ENCODE peak calls at places on chromosome 4, in five cellular contexts. A, P, Y, C and S are unnamed samples.

GRCh38 chr4:159764343-159764952 is 661.6 kb downstream of the RAPGEF2 start:
- DNase-seq in A (peak; percentile 83), P (peak; percentile 64), Y (no peak), C (peak; percentile 10), S (peak; percentile 9)

GRCh38 chr4:110480741-110481271 is 4.9 kb downstream of the ENPEP start:
- DNase-seq in A (no peak), P (no peak), Y (no peak), C (no peak), S (no peak)

GRCh38 chr4:13089659-13089998 is 394.5 kb downstream of the RAB28 start:
- DNase-seq in A (no peak), P (no peak), Y (no peak), C (no peak), S (no peak)

GRCh38 chr4:74114234-74114633 is 15.2 kb upstream of the CXCL2 start:
- DNase-seq in A (peak; percentile 81), P (peak; percentile 96), Y (no peak), C (no peak), S (no peak)

GRCh38 chr4:107392951-107393350 is 327.1 kb downstream of the PAPSS1 start:
- DNase-seq in A (peak; percentile 4), P (peak; percentile 3), Y (no peak), C (peak; percentile 71), S (no peak)

GRCh38 chr4:10120943-10121567 is 4.5 kb upstream of the WDR1 start:
- DNase-seq in A (no peak), P (no peak), Y (no peak), C (no peak), S (no peak)

GRCh38 chr4:139279723-139280620 is at the start of gene MGARP:
- DNase-seq in A (peak; percentile 28), P (no peak), Y (no peak), C (no peak), S (no peak)

GRCh38 chr4:38868055-38868965 is 704 bp downstream of the FAM114A1 start:
- DNase-seq in A (peak; percentile 40), P (peak; percentile 22), Y (peak; percentile 58), C (no peak), S (no peak)

GRCh38 chr4:85127653-85128052 is 161.2 kb upstream of the WDFY3 start:
- DNase-seq in A (peak; percentile 65), P (peak; percentile 35), Y (no peak), C (no peak), S (no peak)

GRCh38 chr4:173333658-173334084 is 487 bp downstream of the HMGB2 start:
- DNase-seq in A (peak; percentile 40), P (no peak), Y (peak; percentile 63), C (no peak), S (no peak)

GRCh38 chr4:16125571-16126445 is 42.0 kb upstream of the PROM1 start:
- DNase-seq in A (no peak), P (no peak), Y (no peak), C (no peak), S (peak; percentile 64)

GRCh38 chr4:26558166-26558895 is 25.6 kb upstream of the TBC1D19 start:
- DNase-seq in A (peak; percentile 50), P (no peak), Y (no peak), C (no peak), S (no peak)

GRCh38 chr4:27057053-27057452 is 196.4 kb downstream of the STIM2 start:
- DNase-seq in A (no peak), P (no peak), Y (no peak), C (no peak), S (no peak)

GRCh38 chr4:92182006-92182735 is 121.6 kb upstream of the GRID2 start:
- DNase-seq in A (no peak), P (no peak), Y (no peak), C (no peak), S (no peak)

GRCh38 chr4:141575884-141576283 is 60.5 kb upstream of the IL15 start:
- DNase-seq in A (no peak), P (no peak), Y (no peak), C (no peak), S (no peak)

GRCh38 chr4:27702710-27703431 is 842.2 kb downstream of the STIM2 start:
- DNase-seq in A (peak; percentile 12), P (peak; percentile 74), Y (no peak), C (no peak), S (no peak)

GRCh38 chr4:153207561-153207960 is 3.3 kb downstream of the TRIM2 start:
- DNase-seq in A (peak; percentile 41), P (no peak), Y (peak; percentile 38), C (no peak), S (no peak)

GRCh38 chr4:58761563-58761962 is 1651.4 kb upstream of the IGFBP7 start:
- DNase-seq in A (no peak), P (no peak), Y (no peak), C (no peak), S (no peak)

GRCh38 chr4:74990276-74990675 is 57.4 kb downstream of the PARM1 start:
- DNase-seq in A (no peak), P (no peak), Y (no peak), C (no peak), S (no peak)

GRCh38 chr4:87949961-87950360 is 25.6 kb upstream of the SPP1 start:
- DNase-seq in A (peak; percentile 50), P (peak; percentile 62), Y (peak; percentile 32), C (no peak), S (peak; percentile 71)

GRCh38 chr4:169385356-169385755 is 114.6 kb upstream of the SH3RF1 start:
- DNase-seq in A (peak; percentile 60), P (no peak), Y (no peak), C (no peak), S (no peak)

GRCh38 chr4:153217440-153217839 is 13.2 kb downstream of the TRIM2 start:
- DNase-seq in A (no peak), P (peak; percentile 55), Y (no peak), C (no peak), S (no peak)

GRCh38 chr4:1723131-1723801 is 1.9 kb downstream of the TACC3 start:
- DNase-seq in A (no peak), P (peak; percentile 6), Y (no peak), C (no peak), S (no peak)

GRCh38 chr4:39576268-39576667 is 49.0 kb upstream of the UGDH start:
- DNase-seq in A (no peak), P (no peak), Y (no peak), C (no peak), S (no peak)

GRCh38 chr4:83440148-83440814 is 15.3 kb downstream of the HELQ start:
- DNase-seq in A (no peak), P (no peak), Y (no peak), C (no peak), S (no peak)

GRCh38 chr4:1208970-1209704 is 36.8 kb upstream of the SPON2 start:
- DNase-seq in A (peak; percentile 65), P (no peak), Y (no peak), C (no peak), S (no peak)

GRCh38 chr4:40976343-40976742 is 226.6 kb downstream of the NSUN7 start:
- DNase-seq in A (peak; percentile 79), P (peak; percentile 64), Y (peak; percentile 73), C (no peak), S (no peak)

GRCh38 chr4:138090145-138090917 is 151.8 kb downstream of the SLC7A11 start:
- DNase-seq in A (peak; percentile 88), P (peak; percentile 74), Y (peak; percentile 59), C (peak; percentile 85), S (peak; percentile 27)
- H3K4me3 ChIP-seq in A (peak overlapping the region; percentile 32), P (peak overlapping the region; percentile 31), Y (no peak overlapping the region), C (no peak overlapping the region), S (peak overlapping the region; percentile 52)

DNA sequence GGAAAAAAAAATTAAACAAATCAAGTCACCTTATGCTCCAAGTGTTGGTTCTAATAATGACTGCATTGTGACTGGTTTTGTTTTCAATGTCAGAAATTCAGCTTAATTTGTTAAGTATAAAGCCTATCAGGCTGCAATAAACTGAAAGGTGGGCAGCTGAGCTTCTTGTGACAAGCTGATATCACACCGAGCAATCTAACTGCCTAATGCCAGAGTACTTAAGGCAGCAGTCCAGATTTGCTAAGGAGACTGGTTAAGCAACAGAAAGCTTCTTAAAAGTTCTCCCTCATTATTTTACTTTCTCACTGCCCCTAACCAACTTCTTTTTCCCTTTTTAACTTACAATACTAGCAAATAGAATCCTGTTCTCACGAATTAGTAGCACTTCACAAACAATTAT is 201.0 kb downstream of the MAB21L2 start:
- DNase-seq in A (peak; percentile 53), P (no peak), Y (no peak), C (no peak), S (no peak)
- H3K4me3 ChIP-seq in A (no peak overlapping the region), P (no peak overlapping the region), Y (no peak overlapping the region), C (no peak overlapping the region), S (no peak overlapping the region)

DNA sequence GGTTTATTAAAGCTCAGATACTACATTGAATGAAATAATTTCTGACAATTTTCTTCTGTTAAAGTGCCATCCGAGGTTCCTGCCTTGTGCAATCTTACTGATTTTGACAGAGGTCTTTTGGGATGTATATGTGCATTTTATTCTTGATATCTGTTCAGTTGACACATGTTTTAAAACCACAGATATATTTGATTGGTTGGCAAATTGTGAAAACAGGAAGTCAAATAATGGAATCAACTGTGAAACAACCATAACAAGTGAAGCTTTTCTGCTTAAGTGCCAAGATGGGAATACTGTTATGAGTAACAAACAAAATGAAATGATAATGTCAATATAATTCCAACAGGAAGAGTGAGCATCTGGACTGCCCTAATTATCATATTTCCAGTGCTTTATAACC is 85.0 kb upstream of the TET2 start:
- DNase-seq in A (peak; percentile 0), P (peak; percentile 5), Y (no peak), C (no peak), S (no peak)
- H3K4me3 ChIP-seq in A (no peak overlapping the region), P (no peak overlapping the region), Y (no peak overlapping the region), C (no peak overlapping the region), S (no peak overlapping the region)

DNA sequence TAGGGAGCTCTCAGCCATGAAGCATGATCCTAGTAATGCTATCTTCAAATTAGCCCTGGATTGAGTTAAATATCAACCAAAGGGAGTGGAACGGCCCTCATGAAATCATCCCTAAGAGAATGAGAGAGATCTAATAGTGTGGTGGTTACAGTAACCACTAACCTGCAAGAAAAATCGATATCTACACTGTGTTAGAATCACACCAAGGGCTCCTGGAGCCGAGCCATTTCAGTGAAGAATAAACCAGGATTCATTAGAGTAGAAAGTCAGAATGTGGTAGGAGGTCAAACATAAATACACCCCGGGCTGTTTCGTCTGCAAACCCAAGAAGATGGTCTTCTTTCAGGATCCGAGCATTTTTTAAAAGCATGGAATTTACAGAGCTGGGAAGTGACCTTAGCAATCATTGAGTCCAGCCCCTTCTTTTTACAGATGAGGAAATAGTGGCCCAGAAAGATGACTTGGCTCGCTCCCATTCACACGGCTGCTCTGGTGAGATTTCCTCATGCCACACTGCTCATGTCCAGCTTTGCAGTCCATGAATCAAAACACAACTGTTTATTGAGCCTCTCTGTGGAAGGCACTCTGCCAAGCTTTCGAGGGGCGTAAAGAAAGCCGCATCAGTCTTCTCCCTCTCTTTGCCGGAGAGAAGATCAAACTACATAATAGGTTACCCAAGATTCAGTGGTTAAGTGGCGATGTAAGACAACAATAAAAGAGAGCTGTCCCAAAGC is 5.5 kb upstream of the DCTD start:
- DNase-seq in A (peak; percentile 45), P (no peak), Y (no peak), C (no peak), S (no peak)
- H3K4me3 ChIP-seq in A (no peak overlapping the region), P (no peak overlapping the region), Y (no peak overlapping the region), C (no peak overlapping the region), S (peak overlapping the region; percentile 23)

DNA sequence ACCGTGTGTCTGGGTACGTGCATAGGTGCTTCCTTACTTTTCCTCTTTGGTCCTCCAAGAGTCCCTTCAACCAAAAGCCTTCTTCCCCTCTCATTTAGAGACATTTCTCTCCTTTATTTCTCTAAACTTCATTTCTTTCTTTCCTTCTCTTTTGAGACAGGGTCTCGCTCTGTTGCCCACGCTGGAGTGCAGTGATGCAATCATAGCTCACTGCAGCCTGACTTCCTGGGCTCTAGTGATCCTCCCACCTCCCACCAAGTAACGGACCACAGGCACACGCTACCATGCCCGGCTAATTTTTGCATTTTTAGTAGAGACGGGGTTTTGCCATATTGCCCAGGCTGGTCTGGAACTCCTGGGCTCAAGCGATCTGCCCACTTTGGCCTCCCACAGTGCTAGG is 42.2 kb downstream of the ACOX3 start:
- DNase-seq in A (no peak), P (no peak), Y (no peak), C (no peak), S (no peak)
- H3K4me3 ChIP-seq in A (no peak overlapping the region), P (no peak overlapping the region), Y (no peak overlapping the region), C (no peak overlapping the region), S (no peak overlapping the region)